ENCODE peak calls at places on chromosome 13, in ten cellular contexts. One of them, this sample, is unnamed.

GRCh38 chr13:81184556-81185265 is 843.8 kb upstream of the SPRY2 start:
- DNase-seq in CD8-positive, alpha-beta T cell: no peak
- DNase-seq in AG10803: no peak
- DNase-seq in H1: no peak
- DNase-seq in adrenal gland: no peak
- DNase-seq in thoracic aorta: no peak
- DNase-seq in AG09309: no peak
- DNase-seq in cardiac muscle cell: no peak
- DNase-seq in spleen: no peak
- DNase-seq in heart left ventricle: no peak
- DNase-seq in this sample: no peak

GRCh38 chr13:78689011-78689410 is 30.1 kb upstream of the OBI1 start:
- DNase-seq in CD8-positive, alpha-beta T cell: no peak
- DNase-seq in AG10803: no peak
- DNase-seq in H1: no peak
- DNase-seq in adrenal gland: peak
- DNase-seq in thoracic aorta: no peak
- DNase-seq in AG09309: no peak
- DNase-seq in cardiac muscle cell: peak
- DNase-seq in spleen: no peak
- DNase-seq in heart left ventricle: no peak
- DNase-seq in this sample: no peak

GRCh38 chr13:101140087-101140770 is 276.1 kb downstream of the NALCN start:
- DNase-seq in CD8-positive, alpha-beta T cell: no peak
- DNase-seq in AG10803: no peak
- DNase-seq in H1: no peak
- DNase-seq in adrenal gland: no peak
- DNase-seq in thoracic aorta: no peak
- DNase-seq in AG09309: no peak
- DNase-seq in cardiac muscle cell: no peak
- DNase-seq in spleen: no peak
- DNase-seq in heart left ventricle: no peak
- DNase-seq in this sample: no peak

GRCh38 chr13:76836311-76836710 is 49.9 kb downstream of the KCTD12 start:
- DNase-seq in CD8-positive, alpha-beta T cell: no peak
- DNase-seq in AG10803: peak
- DNase-seq in H1: no peak
- DNase-seq in adrenal gland: no peak
- DNase-seq in thoracic aorta: no peak
- DNase-seq in AG09309: no peak
- DNase-seq in cardiac muscle cell: no peak
- DNase-seq in spleen: no peak
- DNase-seq in heart left ventricle: no peak
- DNase-seq in this sample: no peak

GRCh38 chr13:60335531-60335930 is 61.5 kb upstream of the TDRD3 start:
- DNase-seq in CD8-positive, alpha-beta T cell: no peak
- DNase-seq in AG10803: peak
- DNase-seq in H1: no peak
- DNase-seq in adrenal gland: no peak
- DNase-seq in thoracic aorta: no peak
- DNase-seq in AG09309: no peak
- DNase-seq in cardiac muscle cell: no peak
- DNase-seq in spleen: no peak
- DNase-seq in heart left ventricle: no peak
- DNase-seq in this sample: no peak

GRCh38 chr13:43441464-43441863 is 345.3 kb downstream of the ENOX1 start:
- DNase-seq in CD8-positive, alpha-beta T cell: no peak
- DNase-seq in AG10803: no peak
- DNase-seq in H1: no peak
- DNase-seq in adrenal gland: no peak
- DNase-seq in thoracic aorta: no peak
- DNase-seq in AG09309: no peak
- DNase-seq in cardiac muscle cell: no peak
- DNase-seq in spleen: no peak
- DNase-seq in heart left ventricle: no peak
- DNase-seq in this sample: no peak

GRCh38 chr13:91078093-91078679 is 269.3 kb upstream of the MIR17HG start:
- DNase-seq in CD8-positive, alpha-beta T cell: no peak
- DNase-seq in AG10803: no peak
- DNase-seq in H1: no peak
- DNase-seq in adrenal gland: no peak
- DNase-seq in thoracic aorta: no peak
- DNase-seq in AG09309: no peak
- DNase-seq in cardiac muscle cell: peak
- DNase-seq in spleen: no peak
- DNase-seq in heart left ventricle: no peak
- DNase-seq in this sample: no peak

GRCh38 chr13:76663941-76664340 is 222.3 kb downstream of the KCTD12 start:
- DNase-seq in CD8-positive, alpha-beta T cell: no peak
- DNase-seq in AG10803: peak
- DNase-seq in H1: no peak
- DNase-seq in adrenal gland: no peak
- DNase-seq in thoracic aorta: no peak
- DNase-seq in AG09309: no peak
- DNase-seq in cardiac muscle cell: no peak
- DNase-seq in spleen: no peak
- DNase-seq in heart left ventricle: no peak
- DNase-seq in this sample: no peak

GRCh38 chr13:90084684-90085290 is 1262.7 kb upstream of the MIR17HG start:
- DNase-seq in CD8-positive, alpha-beta T cell: no peak
- DNase-seq in AG10803: peak
- DNase-seq in H1: no peak
- DNase-seq in adrenal gland: no peak
- DNase-seq in thoracic aorta: no peak
- DNase-seq in AG09309: no peak
- DNase-seq in cardiac muscle cell: no peak
- DNase-seq in spleen: no peak
- DNase-seq in heart left ventricle: no peak
- DNase-seq in this sample: no peak

GRCh38 chr13:71977028-71977427 is 110.0 kb upstream of the DACH1 start:
- DNase-seq in CD8-positive, alpha-beta T cell: no peak
- DNase-seq in AG10803: no peak
- DNase-seq in H1: no peak
- DNase-seq in adrenal gland: no peak
- DNase-seq in thoracic aorta: no peak
- DNase-seq in AG09309: no peak
- DNase-seq in cardiac muscle cell: no peak
- DNase-seq in spleen: no peak
- DNase-seq in heart left ventricle: no peak
- DNase-seq in this sample: no peak

GRCh38 chr13:71979616-71980015 is 112.6 kb upstream of the DACH1 start:
- DNase-seq in CD8-positive, alpha-beta T cell: no peak
- DNase-seq in AG10803: no peak
- DNase-seq in H1: peak
- DNase-seq in adrenal gland: no peak
- DNase-seq in thoracic aorta: no peak
- DNase-seq in AG09309: no peak
- DNase-seq in cardiac muscle cell: peak
- DNase-seq in spleen: no peak
- DNase-seq in heart left ventricle: no peak
- DNase-seq in this sample: no peak
- TF ChIP-seq CTCF in CD8-positive, alpha-beta T cell: no peak
- TF ChIP-seq CTCF in AG10803: no peak
- TF ChIP-seq CTCF in H1: no peak
- TF ChIP-seq CTCF in adrenal gland: no peak
- TF ChIP-seq CTCF in thoracic aorta: no peak
- TF ChIP-seq CTCF in AG09309: no peak
- TF ChIP-seq CTCF in cardiac muscle cell: no peak
- TF ChIP-seq CTCF in spleen: no peak
- TF ChIP-seq CTCF in heart left ventricle: no peak
- TF ChIP-seq CTCF in this sample: peak

DNA sequence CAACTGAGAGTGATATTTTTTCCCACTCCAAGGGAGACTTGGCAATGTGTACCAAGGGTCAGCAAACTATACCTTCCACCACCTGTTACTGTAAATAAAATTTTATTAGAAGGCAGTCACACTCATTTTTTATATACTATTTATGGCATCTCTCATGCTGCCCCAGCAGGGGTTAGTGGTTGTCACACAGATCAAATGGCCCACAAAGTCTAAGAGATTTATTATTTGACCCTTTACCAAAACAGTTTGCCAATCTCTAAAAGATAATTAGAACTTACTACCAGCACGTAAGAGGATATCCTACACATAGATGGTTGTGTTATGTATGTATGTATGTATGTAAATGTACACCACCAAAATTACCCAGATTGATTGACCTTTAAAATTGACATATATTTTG is 185.1 kb downstream of the PRR20E start:
- DNase-seq in CD8-positive, alpha-beta T cell: no peak
- DNase-seq in AG10803: no peak
- DNase-seq in H1: no peak
- DNase-seq in adrenal gland: no peak
- DNase-seq in thoracic aorta: no peak
- DNase-seq in AG09309: no peak
- DNase-seq in cardiac muscle cell: no peak
- DNase-seq in spleen: no peak
- DNase-seq in heart left ventricle: no peak
- DNase-seq in this sample: no peak
- H3K4me3 ChIP-seq in CD8-positive, alpha-beta T cell: no peak
- H3K4me3 ChIP-seq in AG10803: no peak
- H3K4me3 ChIP-seq in H1: no peak
- H3K4me3 ChIP-seq in adrenal gland: no peak
- H3K4me3 ChIP-seq in thoracic aorta: no peak
- H3K4me3 ChIP-seq in AG09309: no peak
- H3K4me3 ChIP-seq in cardiac muscle cell: no peak
- H3K4me3 ChIP-seq in spleen: no peak
- H3K4me3 ChIP-seq in heart left ventricle: no peak
- H3K4me3 ChIP-seq in this sample: no peak

GRCh38 chr13:35157143-35157755 is 215.2 kb downstream of the NBEA start:
- DNase-seq in CD8-positive, alpha-beta T cell: no peak
- DNase-seq in AG10803: peak
- DNase-seq in H1: no peak
- DNase-seq in adrenal gland: peak
- DNase-seq in thoracic aorta: no peak
- DNase-seq in AG09309: no peak
- DNase-seq in cardiac muscle cell: peak
- DNase-seq in spleen: no peak
- DNase-seq in heart left ventricle: no peak
- DNase-seq in this sample: peak
- TF ChIP-seq CTCF in CD8-positive, alpha-beta T cell: peak
- TF ChIP-seq CTCF in AG10803: peak
- TF ChIP-seq CTCF in H1: no peak
- TF ChIP-seq CTCF in adrenal gland: peak
- TF ChIP-seq CTCF in thoracic aorta: peak
- TF ChIP-seq CTCF in AG09309: peak
- TF ChIP-seq CTCF in cardiac muscle cell: peak
- TF ChIP-seq CTCF in spleen: peak
- TF ChIP-seq CTCF in heart left ventricle: peak
- TF ChIP-seq CTCF in this sample: peak

GRCh38 chr13:99956473-99957349 is 14.9 kb downstream of the ZIC5 start:
- DNase-seq in CD8-positive, alpha-beta T cell: peak
- DNase-seq in AG10803: no peak
- DNase-seq in H1: peak
- DNase-seq in adrenal gland: no peak
- DNase-seq in thoracic aorta: no peak
- DNase-seq in AG09309: no peak
- DNase-seq in cardiac muscle cell: peak
- DNase-seq in spleen: no peak
- DNase-seq in heart left ventricle: no peak
- DNase-seq in this sample: no peak
- H3K4me3 ChIP-seq in CD8-positive, alpha-beta T cell: peak
- H3K4me3 ChIP-seq in AG10803: no peak
- H3K4me3 ChIP-seq in H1: peak
- H3K4me3 ChIP-seq in adrenal gland: peak
- H3K4me3 ChIP-seq in thoracic aorta: peak
- H3K4me3 ChIP-seq in AG09309: peak
- H3K4me3 ChIP-seq in cardiac muscle cell: peak
- H3K4me3 ChIP-seq in spleen: peak
- H3K4me3 ChIP-seq in heart left ventricle: peak
- H3K4me3 ChIP-seq in this sample: no peak

GRCh38 chr13:108525867-108526266 is 103.5 kb upstream of the MYO16 start:
- DNase-seq in CD8-positive, alpha-beta T cell: no peak
- DNase-seq in AG10803: no peak
- DNase-seq in H1: no peak
- DNase-seq in adrenal gland: no peak
- DNase-seq in thoracic aorta: no peak
- DNase-seq in AG09309: no peak
- DNase-seq in cardiac muscle cell: no peak
- DNase-seq in spleen: no peak
- DNase-seq in heart left ventricle: no peak
- DNase-seq in this sample: no peak
- TF ChIP-seq CTCF in CD8-positive, alpha-beta T cell: no peak
- TF ChIP-seq CTCF in AG10803: no peak
- TF ChIP-seq CTCF in H1: no peak
- TF ChIP-seq CTCF in adrenal gland: no peak
- TF ChIP-seq CTCF in thoracic aorta: no peak
- TF ChIP-seq CTCF in AG09309: no peak
- TF ChIP-seq CTCF in cardiac muscle cell: no peak
- TF ChIP-seq CTCF in spleen: no peak
- TF ChIP-seq CTCF in heart left ventricle: no peak
- TF ChIP-seq CTCF in this sample: no peak

GRCh38 chr13:57409656-57410055 is 221.9 kb upstream of the PCDH17 start:
- DNase-seq in CD8-positive, alpha-beta T cell: no peak
- DNase-seq in AG10803: no peak
- DNase-seq in H1: no peak
- DNase-seq in adrenal gland: no peak
- DNase-seq in thoracic aorta: no peak
- DNase-seq in AG09309: no peak
- DNase-seq in cardiac muscle cell: no peak
- DNase-seq in spleen: no peak
- DNase-seq in heart left ventricle: no peak
- DNase-seq in this sample: no peak
- H3K4me3 ChIP-seq in CD8-positive, alpha-beta T cell: no peak
- H3K4me3 ChIP-seq in AG10803: no peak
- H3K4me3 ChIP-seq in H1: no peak
- H3K4me3 ChIP-seq in adrenal gland: no peak
- H3K4me3 ChIP-seq in thoracic aorta: no peak
- H3K4me3 ChIP-seq in AG09309: no peak
- H3K4me3 ChIP-seq in cardiac muscle cell: no peak
- H3K4me3 ChIP-seq in spleen: no peak
- H3K4me3 ChIP-seq in heart left ventricle: no peak
- H3K4me3 ChIP-seq in this sample: no peak

This sample was measured in LNCaP clone FGC.